ENCODE peak calls at places on chromosome 17, in nine cellular contexts. One of them, this sample, is unnamed.

GRCh38 chr17:40174528-40174927 is 2.7 kb upstream of the RAPGEFL1 start:
- DNase-seq in esophagus squamous epithelium: no peak
- DNase-seq in colonic mucosa: no peak
- DNase-seq in IMR-90: no peak
- DNase-seq in neural progenitor cell: peak; percentile 37
- DNase-seq in mammary epithelial cell: no peak
- DNase-seq in endothelial cell of umbilical vein: no peak
- DNase-seq in body of pancreas: no peak
- DNase-seq in fibroblast of lung: no peak
- DNase-seq in this sample: no peak

GRCh38 chr17:44785921-44786320 is 27.1 kb downstream of the ADAM11 start:
- DNase-seq in esophagus squamous epithelium: no peak
- DNase-seq in colonic mucosa: peak; percentile 12
- DNase-seq in IMR-90: no peak
- DNase-seq in neural progenitor cell: no peak
- DNase-seq in mammary epithelial cell: no peak
- DNase-seq in endothelial cell of umbilical vein: no peak
- DNase-seq in body of pancreas: no peak
- DNase-seq in fibroblast of lung: no peak
- DNase-seq in this sample: no peak

GRCh38 chr17:73933164-73933766 is 270.2 kb upstream of the RPL38 start:
- DNase-seq in esophagus squamous epithelium: no peak
- DNase-seq in colonic mucosa: peak; percentile 8
- DNase-seq in IMR-90: no peak
- DNase-seq in neural progenitor cell: no peak
- DNase-seq in mammary epithelial cell: no peak
- DNase-seq in endothelial cell of umbilical vein: no peak
- DNase-seq in body of pancreas: no peak
- DNase-seq in fibroblast of lung: no peak
- DNase-seq in this sample: no peak

GRCh38 chr17:74362811-74363498 is 1.3 kb upstream of the BTBD17 start:
- DNase-seq in esophagus squamous epithelium: no peak
- DNase-seq in colonic mucosa: no peak
- DNase-seq in IMR-90: no peak
- DNase-seq in neural progenitor cell: no peak
- DNase-seq in mammary epithelial cell: no peak
- DNase-seq in endothelial cell of umbilical vein: no peak
- DNase-seq in body of pancreas: no peak
- DNase-seq in fibroblast of lung: no peak
- DNase-seq in this sample: no peak

GRCh38 chr17:57424777-57425188 is 168.5 kb downstream of the MSI2 start:
- DNase-seq in esophagus squamous epithelium: no peak
- DNase-seq in colonic mucosa: peak; percentile 83
- DNase-seq in IMR-90: peak; percentile 30
- DNase-seq in neural progenitor cell: no peak
- DNase-seq in mammary epithelial cell: no peak
- DNase-seq in endothelial cell of umbilical vein: peak; percentile 71
- DNase-seq in body of pancreas: no peak
- DNase-seq in fibroblast of lung: peak; percentile 35
- DNase-seq in this sample: no peak

GRCh38 chr17:56510554-56511342 is 82.8 kb upstream of the NOG start:
- DNase-seq in esophagus squamous epithelium: no peak
- DNase-seq in colonic mucosa: no peak
- DNase-seq in IMR-90: no peak
- DNase-seq in neural progenitor cell: no peak
- DNase-seq in mammary epithelial cell: no peak
- DNase-seq in endothelial cell of umbilical vein: no peak
- DNase-seq in body of pancreas: no peak
- DNase-seq in fibroblast of lung: no peak
- DNase-seq in this sample: no peak

GRCh38 chr17:28507567-28508195 is 1.5 kb downstream of the FOXN1 start:
- DNase-seq in esophagus squamous epithelium: no peak
- DNase-seq in colonic mucosa: no peak
- DNase-seq in IMR-90: no peak
- DNase-seq in neural progenitor cell: no peak
- DNase-seq in mammary epithelial cell: peak; percentile 84
- DNase-seq in endothelial cell of umbilical vein: no peak
- DNase-seq in body of pancreas: no peak
- DNase-seq in fibroblast of lung: no peak
- DNase-seq in this sample: no peak

GRCh38 chr17:44905006-44906000 is 6.1 kb upstream of the EFTUD2 start:
- DNase-seq in esophagus squamous epithelium: no peak
- DNase-seq in colonic mucosa: peak; percentile 73
- DNase-seq in IMR-90: peak; percentile 11
- DNase-seq in neural progenitor cell: no peak
- DNase-seq in mammary epithelial cell: no peak
- DNase-seq in endothelial cell of umbilical vein: peak; percentile 37
- DNase-seq in body of pancreas: no peak
- DNase-seq in fibroblast of lung: no peak
- DNase-seq in this sample: no peak

GRCh38 chr17:73191443-73192218 is 1.2 kb upstream of the COG1 start:
- DNase-seq in esophagus squamous epithelium: no peak
- DNase-seq in colonic mucosa: peak; percentile 84
- DNase-seq in IMR-90: peak; percentile 69
- DNase-seq in neural progenitor cell: peak; percentile 78
- DNase-seq in mammary epithelial cell: peak; percentile 61
- DNase-seq in endothelial cell of umbilical vein: peak; percentile 77
- DNase-seq in body of pancreas: peak; percentile 70
- DNase-seq in fibroblast of lung: peak; percentile 53
- DNase-seq in this sample: peak; percentile 57

GRCh38 chr17:15281909-15282308 is 16.8 kb upstream of the PMP22 start:
- DNase-seq in esophagus squamous epithelium: no peak
- DNase-seq in colonic mucosa: no peak
- DNase-seq in IMR-90: no peak
- DNase-seq in neural progenitor cell: no peak
- DNase-seq in mammary epithelial cell: no peak
- DNase-seq in endothelial cell of umbilical vein: peak; percentile 29
- DNase-seq in body of pancreas: no peak
- DNase-seq in fibroblast of lung: peak; percentile 59
- DNase-seq in this sample: no peak

GRCh38 chr17:60106377-60107059 is 27.8 kb upstream of the HEATR6 start:
- DNase-seq in esophagus squamous epithelium: no peak
- DNase-seq in colonic mucosa: no peak
- DNase-seq in IMR-90: peak; percentile 85
- DNase-seq in neural progenitor cell: no peak
- DNase-seq in mammary epithelial cell: no peak
- DNase-seq in endothelial cell of umbilical vein: no peak
- DNase-seq in body of pancreas: no peak
- DNase-seq in fibroblast of lung: peak; percentile 74
- DNase-seq in this sample: no peak

GRCh38 chr17:56595831-56596740 is 2.6 kb downstream of the NOG start:
- DNase-seq in esophagus squamous epithelium: no peak
- DNase-seq in colonic mucosa: no peak
- DNase-seq in IMR-90: peak; percentile 10
- DNase-seq in neural progenitor cell: peak; percentile 59
- DNase-seq in mammary epithelial cell: peak; percentile 20
- DNase-seq in endothelial cell of umbilical vein: no peak
- DNase-seq in body of pancreas: no peak
- DNase-seq in fibroblast of lung: no peak
- DNase-seq in this sample: no peak

GRCh38 chr17:679491-679890 is 35.1 kb downstream of the VPS53 start:
- DNase-seq in esophagus squamous epithelium: no peak
- DNase-seq in colonic mucosa: no peak
- DNase-seq in IMR-90: no peak
- DNase-seq in neural progenitor cell: no peak
- DNase-seq in mammary epithelial cell: no peak
- DNase-seq in endothelial cell of umbilical vein: no peak
- DNase-seq in body of pancreas: no peak
- DNase-seq in fibroblast of lung: no peak
- DNase-seq in this sample: no peak

GRCh38 chr17:31740611-31741082 is 118.4 kb downstream of the COPRS start:
- DNase-seq in esophagus squamous epithelium: no peak
- DNase-seq in colonic mucosa: no peak
- DNase-seq in IMR-90: peak; percentile 91
- DNase-seq in neural progenitor cell: no peak
- DNase-seq in mammary epithelial cell: no peak
- DNase-seq in endothelial cell of umbilical vein: no peak
- DNase-seq in body of pancreas: no peak
- DNase-seq in fibroblast of lung: peak; percentile 90
- DNase-seq in this sample: no peak

GRCh38 chr17:44191389-44191788 is 4.6 kb downstream of the TMUB2 start:
- DNase-seq in esophagus squamous epithelium: no peak
- DNase-seq in colonic mucosa: no peak
- DNase-seq in IMR-90: no peak
- DNase-seq in neural progenitor cell: no peak
- DNase-seq in mammary epithelial cell: no peak
- DNase-seq in endothelial cell of umbilical vein: no peak
- DNase-seq in body of pancreas: no peak
- DNase-seq in fibroblast of lung: no peak
- DNase-seq in this sample: peak; percentile 13

GRCh38 chr17:6543079-6544010 is 13.0 kb downstream of the PITPNM3 start:
- DNase-seq in esophagus squamous epithelium: no peak
- DNase-seq in colonic mucosa: no peak
- DNase-seq in IMR-90: no peak
- DNase-seq in neural progenitor cell: no peak
- DNase-seq in mammary epithelial cell: no peak
- DNase-seq in endothelial cell of umbilical vein: no peak
- DNase-seq in body of pancreas: no peak
- DNase-seq in fibroblast of lung: no peak
- DNase-seq in this sample: no peak

GRCh38 chr17:14886200-14886739 is 378.9 kb downstream of the PMP22 start:
- DNase-seq in esophagus squamous epithelium: no peak
- DNase-seq in colonic mucosa: no peak
- DNase-seq in IMR-90: no peak
- DNase-seq in neural progenitor cell: peak; percentile 28
- DNase-seq in mammary epithelial cell: peak; percentile 44
- DNase-seq in endothelial cell of umbilical vein: no peak
- DNase-seq in body of pancreas: no peak
- DNase-seq in fibroblast of lung: no peak
- DNase-seq in this sample: no peak

GRCh38 chr17:28547623-28548416 is 4.6 kb downstream of the UNC119 start:
- DNase-seq in esophagus squamous epithelium: no peak
- DNase-seq in colonic mucosa: peak; percentile 91
- DNase-seq in IMR-90: peak; percentile 50
- DNase-seq in neural progenitor cell: peak; percentile 85
- DNase-seq in mammary epithelial cell: peak; percentile 50
- DNase-seq in endothelial cell of umbilical vein: peak; percentile 72
- DNase-seq in body of pancreas: peak; percentile 76
- DNase-seq in fibroblast of lung: peak; percentile 40
- DNase-seq in this sample: peak; percentile 76

GRCh38 chr17:67128700-67129099 is 84.3 kb downstream of the CACNG1 start:
- DNase-seq in esophagus squamous epithelium: no peak
- DNase-seq in colonic mucosa: no peak
- DNase-seq in IMR-90: peak; percentile 64
- DNase-seq in neural progenitor cell: no peak
- DNase-seq in mammary epithelial cell: no peak
- DNase-seq in endothelial cell of umbilical vein: no peak
- DNase-seq in body of pancreas: no peak
- DNase-seq in fibroblast of lung: peak; percentile 45
- DNase-seq in this sample: no peak

GRCh38 chr17:4249452-4250029 is 14.2 kb downstream of the ANKFY1 start:
- DNase-seq in esophagus squamous epithelium: no peak
- DNase-seq in colonic mucosa: no peak
- DNase-seq in IMR-90: peak; percentile 38
- DNase-seq in neural progenitor cell: peak; percentile 61
- DNase-seq in mammary epithelial cell: peak; percentile 32
- DNase-seq in endothelial cell of umbilical vein: peak; percentile 26
- DNase-seq in body of pancreas: no peak
- DNase-seq in fibroblast of lung: peak; percentile 39
- DNase-seq in this sample: no peak

GRCh38 chr17:69075823-69076222 is 15.1 kb upstream of the ABCA9 start:
- DNase-seq in esophagus squamous epithelium: no peak
- DNase-seq in colonic mucosa: no peak
- DNase-seq in IMR-90: no peak
- DNase-seq in neural progenitor cell: no peak
- DNase-seq in mammary epithelial cell: no peak
- DNase-seq in endothelial cell of umbilical vein: no peak
- DNase-seq in body of pancreas: no peak
- DNase-seq in fibroblast of lung: no peak
- DNase-seq in this sample: no peak

DNA sequence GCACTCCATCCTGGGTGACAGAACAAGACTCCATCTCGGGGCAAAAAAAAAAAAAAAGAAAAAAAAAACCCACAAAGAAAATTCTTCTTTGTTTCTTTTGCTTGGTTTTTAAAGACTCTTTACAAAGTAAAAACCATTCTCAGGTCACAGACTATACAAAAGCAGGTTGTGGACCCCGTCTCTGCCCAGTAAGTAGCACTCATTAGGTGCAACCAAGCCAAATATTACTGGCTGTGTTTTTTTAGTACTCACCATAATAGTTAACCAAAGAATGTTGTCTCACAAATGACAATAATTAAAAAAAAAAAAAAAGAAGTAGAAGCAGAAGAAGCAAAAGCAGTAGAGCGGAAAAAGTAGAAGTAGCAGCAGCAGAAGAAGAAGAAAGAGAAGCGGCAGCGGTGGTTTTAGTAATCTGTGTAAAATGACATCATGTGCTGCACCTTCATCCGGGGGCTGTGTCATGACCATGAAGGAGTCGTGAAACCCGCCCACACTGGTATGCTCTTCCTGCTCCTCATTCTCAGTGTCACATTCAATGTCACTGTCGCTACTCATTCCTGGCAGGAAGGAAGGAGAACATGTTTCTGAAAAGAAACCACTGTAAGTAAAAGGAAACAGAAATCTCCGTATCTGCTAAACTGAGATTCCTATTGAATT is 105.4 kb downstream of the TRIM37 start:
- DNase-seq in esophagus squamous epithelium: peak; percentile 38
- DNase-seq in colonic mucosa: peak; percentile 24
- DNase-seq in IMR-90: peak; percentile 67
- DNase-seq in neural progenitor cell: no peak
- DNase-seq in mammary epithelial cell: no peak
- DNase-seq in endothelial cell of umbilical vein: peak; percentile 71
- DNase-seq in body of pancreas: peak; percentile 40
- DNase-seq in fibroblast of lung: peak; percentile 87
- DNase-seq in this sample: peak; percentile 37
- H3K4me1 ChIP-seq in esophagus squamous epithelium: peaks cover 3% of the 10 kb centered on the region
- H3K4me1 ChIP-seq in colonic mucosa: no peaks in the 10 kb centered on the region
- H3K4me1 ChIP-seq in IMR-90: peaks cover 9% of the 10 kb centered on the region
- H3K4me1 ChIP-seq in neural progenitor cell: no peaks in the 10 kb centered on the region
- H3K4me1 ChIP-seq in mammary epithelial cell: no peaks in the 10 kb centered on the region
- H3K4me1 ChIP-seq in endothelial cell of umbilical vein: peaks cover 35% of the 10 kb centered on the region
- H3K4me1 ChIP-seq in body of pancreas: no peaks in the 10 kb centered on the region
- H3K4me1 ChIP-seq in fibroblast of lung: no peaks in the 10 kb centered on the region
- H3K4me1 ChIP-seq in this sample: peaks cover 5% of the 10 kb centered on the region

GRCh38 chr17:80443916-80444708 is 29.1 kb downstream of the ENDOV start:
- DNase-seq in esophagus squamous epithelium: no peak
- DNase-seq in colonic mucosa: no peak
- DNase-seq in IMR-90: no peak
- DNase-seq in neural progenitor cell: peak; percentile 49
- DNase-seq in mammary epithelial cell: no peak
- DNase-seq in endothelial cell of umbilical vein: no peak
- DNase-seq in body of pancreas: no peak
- DNase-seq in fibroblast of lung: no peak
- DNase-seq in this sample: no peak
- TF ChIP-seq CTCF in esophagus squamous epithelium: no peak
- TF ChIP-seq CTCF in colonic mucosa: no peak
- TF ChIP-seq CTCF in IMR-90: no peak
- TF ChIP-seq CTCF in neural progenitor cell: no peak
- TF ChIP-seq CTCF in mammary epithelial cell: no peak
- TF ChIP-seq CTCF in endothelial cell of umbilical vein: no peak
- TF ChIP-seq CTCF in body of pancreas: no peak
- TF ChIP-seq CTCF in fibroblast of lung: no peak
- TF ChIP-seq CTCF in this sample: no peak

GRCh38 chr17:17167986-17168385 is 38.1 kb downstream of the PLD6 start:
- DNase-seq in esophagus squamous epithelium: no peak
- DNase-seq in colonic mucosa: no peak
- DNase-seq in IMR-90: no peak
- DNase-seq in neural progenitor cell: no peak
- DNase-seq in mammary epithelial cell: no peak
- DNase-seq in endothelial cell of umbilical vein: no peak
- DNase-seq in body of pancreas: no peak
- DNase-seq in fibroblast of lung: no peak
- DNase-seq in this sample: no peak
- H3K27ac ChIP-seq in esophagus squamous epithelium: no peak overlapping the region
- H3K27ac ChIP-seq in colonic mucosa: no peak overlapping the region
- H3K27ac ChIP-seq in IMR-90: no peak overlapping the region
- H3K27ac ChIP-seq in neural progenitor cell: no peak overlapping the region
- H3K27ac ChIP-seq in mammary epithelial cell: no peak overlapping the region
- H3K27ac ChIP-seq in endothelial cell of umbilical vein: no peak overlapping the region
- H3K27ac ChIP-seq in body of pancreas: no peak overlapping the region
- H3K27ac ChIP-seq in fibroblast of lung: no peak overlapping the region
- H3K27ac ChIP-seq in this sample: no peak overlapping the region

GRCh38 chr17:64188088-64188487 is 58.1 kb upstream of the ERN1 start:
- DNase-seq in esophagus squamous epithelium: no peak
- DNase-seq in colonic mucosa: no peak
- DNase-seq in IMR-90: no peak
- DNase-seq in neural progenitor cell: no peak
- DNase-seq in mammary epithelial cell: no peak
- DNase-seq in endothelial cell of umbilical vein: no peak
- DNase-seq in body of pancreas: no peak
- DNase-seq in fibroblast of lung: no peak
- DNase-seq in this sample: no peak
- H3K4me1 ChIP-seq in esophagus squamous epithelium: peaks cover 9% of the 10 kb centered on the region
- H3K4me1 ChIP-seq in colonic mucosa: no peaks in the 10 kb centered on the region
- H3K4me1 ChIP-seq in IMR-90: peaks cover 3% of the 10 kb centered on the region
- H3K4me1 ChIP-seq in neural progenitor cell: no peaks in the 10 kb centered on the region
- H3K4me1 ChIP-seq in mammary epithelial cell: peaks cover 3% of the 10 kb centered on the region
- H3K4me1 ChIP-seq in endothelial cell of umbilical vein: peaks cover 2% of the 10 kb centered on the region
- H3K4me1 ChIP-seq in body of pancreas: peaks cover 6% of the 10 kb centered on the region
- H3K4me1 ChIP-seq in fibroblast of lung: peaks cover 2% of the 10 kb centered on the region
- H3K4me1 ChIP-seq in this sample: no peaks in the 10 kb centered on the region

This sample was measured in heart left ventricle.